ENCODE peak calls at places on chromosomes 13 and 19, in ten cellular contexts. One of them, this sample, is unnamed.

GRCh38 chr13:29081036-29081435 is 260.9 kb downstream of the MTUS2 start:
- DNase-seq in A549: no peak
- DNase-seq in dorsolateral prefrontal cortex: no peak
- DNase-seq in DND-41: peak
- DNase-seq in neural crest cell: no peak
- DNase-seq in activated CD8-positive, alpha-beta T cell treated with anti-CD3 and anti-CD28 coated beads for 36 hours: no peak
- DNase-seq in fibroblast of pulmonary artery: no peak
- DNase-seq in IMR-90: no peak
- DNase-seq in CD8-positive, alpha-beta T cell: no peak
- DNase-seq in CD4-positive, alpha-beta T cell: peak
- DNase-seq in this sample: no peak

GRCh38 chr19:35932291-35932936 is 3.8 kb upstream of the LRFN3 start:
- DNase-seq in A549: no peak
- DNase-seq in dorsolateral prefrontal cortex: no peak
- DNase-seq in DND-41: no peak
- DNase-seq in neural crest cell: no peak
- DNase-seq in activated CD8-positive, alpha-beta T cell treated with anti-CD3 and anti-CD28 coated beads for 36 hours: no peak
- DNase-seq in fibroblast of pulmonary artery: no peak
- DNase-seq in IMR-90: no peak
- DNase-seq in CD8-positive, alpha-beta T cell: no peak
- DNase-seq in CD4-positive, alpha-beta T cell: no peak
- DNase-seq in this sample: no peak

GRCh38 chr13:71864094-71864980 is 2.7 kb downstream of the DACH1 start:
- DNase-seq in A549: no peak
- DNase-seq in dorsolateral prefrontal cortex: peak
- DNase-seq in DND-41: no peak
- DNase-seq in neural crest cell: peak
- DNase-seq in activated CD8-positive, alpha-beta T cell treated with anti-CD3 and anti-CD28 coated beads for 36 hours: peak
- DNase-seq in fibroblast of pulmonary artery: no peak
- DNase-seq in IMR-90: no peak
- DNase-seq in CD8-positive, alpha-beta T cell: no peak
- DNase-seq in CD4-positive, alpha-beta T cell: no peak
- DNase-seq in this sample: no peak

GRCh38 chr13:72462726-72463125 is 264.7 kb downstream of the MZT1 start:
- DNase-seq in A549: no peak
- DNase-seq in dorsolateral prefrontal cortex: no peak
- DNase-seq in DND-41: no peak
- DNase-seq in neural crest cell: no peak
- DNase-seq in activated CD8-positive, alpha-beta T cell treated with anti-CD3 and anti-CD28 coated beads for 36 hours: no peak
- DNase-seq in fibroblast of pulmonary artery: no peak
- DNase-seq in IMR-90: no peak
- DNase-seq in CD8-positive, alpha-beta T cell: no peak
- DNase-seq in CD4-positive, alpha-beta T cell: no peak
- DNase-seq in this sample: no peak

GRCh38 chr13:113327766-113328391 is 30.8 kb downstream of the LAMP1 start:
- DNase-seq in A549: no peak
- DNase-seq in dorsolateral prefrontal cortex: no peak
- DNase-seq in DND-41: no peak
- DNase-seq in neural crest cell: no peak
- DNase-seq in activated CD8-positive, alpha-beta T cell treated with anti-CD3 and anti-CD28 coated beads for 36 hours: peak
- DNase-seq in fibroblast of pulmonary artery: no peak
- DNase-seq in IMR-90: no peak
- DNase-seq in CD8-positive, alpha-beta T cell: no peak
- DNase-seq in CD4-positive, alpha-beta T cell: no peak
- DNase-seq in this sample: no peak

GRCh38 chr13:44649118-44649455 is 73.0 kb upstream of the TSC22D1 start:
- DNase-seq in A549: no peak
- DNase-seq in dorsolateral prefrontal cortex: no peak
- DNase-seq in DND-41: no peak
- DNase-seq in neural crest cell: no peak
- DNase-seq in activated CD8-positive, alpha-beta T cell treated with anti-CD3 and anti-CD28 coated beads for 36 hours: peak
- DNase-seq in fibroblast of pulmonary artery: no peak
- DNase-seq in IMR-90: no peak
- DNase-seq in CD8-positive, alpha-beta T cell: no peak
- DNase-seq in CD4-positive, alpha-beta T cell: no peak
- DNase-seq in this sample: no peak

GRCh38 chr19:53877361-53877766 is 4.6 kb upstream of the PRKCG start:
- DNase-seq in A549: peak
- DNase-seq in dorsolateral prefrontal cortex: no peak
- DNase-seq in DND-41: no peak
- DNase-seq in neural crest cell: no peak
- DNase-seq in activated CD8-positive, alpha-beta T cell treated with anti-CD3 and anti-CD28 coated beads for 36 hours: peak
- DNase-seq in fibroblast of pulmonary artery: peak
- DNase-seq in IMR-90: no peak
- DNase-seq in CD8-positive, alpha-beta T cell: peak
- DNase-seq in CD4-positive, alpha-beta T cell: peak
- DNase-seq in this sample: no peak

GRCh38 chr13:24443366-24443765 is 69.2 kb downstream of the PARP4 start:
- DNase-seq in A549: no peak
- DNase-seq in dorsolateral prefrontal cortex: no peak
- DNase-seq in DND-41: no peak
- DNase-seq in neural crest cell: no peak
- DNase-seq in activated CD8-positive, alpha-beta T cell treated with anti-CD3 and anti-CD28 coated beads for 36 hours: no peak
- DNase-seq in fibroblast of pulmonary artery: no peak
- DNase-seq in IMR-90: no peak
- DNase-seq in CD8-positive, alpha-beta T cell: no peak
- DNase-seq in CD4-positive, alpha-beta T cell: no peak
- DNase-seq in this sample: no peak

GRCh38 chr19:11481777-11482383 is 1.0 kb upstream of the ELAVL3 start:
- DNase-seq in A549: peak
- DNase-seq in dorsolateral prefrontal cortex: peak
- DNase-seq in DND-41: no peak
- DNase-seq in neural crest cell: peak
- DNase-seq in activated CD8-positive, alpha-beta T cell treated with anti-CD3 and anti-CD28 coated beads for 36 hours: peak
- DNase-seq in fibroblast of pulmonary artery: peak
- DNase-seq in IMR-90: peak
- DNase-seq in CD8-positive, alpha-beta T cell: peak
- DNase-seq in CD4-positive, alpha-beta T cell: peak
- DNase-seq in this sample: no peak

GRCh38 chr19:55216461-55217198 is 7.3 kb upstream of the PTPRH start:
- DNase-seq in A549: peak
- DNase-seq in dorsolateral prefrontal cortex: peak
- DNase-seq in DND-41: peak
- DNase-seq in neural crest cell: peak
- DNase-seq in activated CD8-positive, alpha-beta T cell treated with anti-CD3 and anti-CD28 coated beads for 36 hours: peak
- DNase-seq in fibroblast of pulmonary artery: peak
- DNase-seq in IMR-90: peak
- DNase-seq in CD8-positive, alpha-beta T cell: peak
- DNase-seq in CD4-positive, alpha-beta T cell: peak
- DNase-seq in this sample: peak

GRCh38 chr13:67328895-67329294 is 98.8 kb upstream of the PCDH9 start:
- DNase-seq in A549: no peak
- DNase-seq in dorsolateral prefrontal cortex: no peak
- DNase-seq in DND-41: no peak
- DNase-seq in neural crest cell: no peak
- DNase-seq in activated CD8-positive, alpha-beta T cell treated with anti-CD3 and anti-CD28 coated beads for 36 hours: no peak
- DNase-seq in fibroblast of pulmonary artery: no peak
- DNase-seq in IMR-90: no peak
- DNase-seq in CD8-positive, alpha-beta T cell: no peak
- DNase-seq in CD4-positive, alpha-beta T cell: no peak
- DNase-seq in this sample: no peak

GRCh38 chr13:51873419-51873818 is 11.7 kb downstream of the CCDC70 start:
- DNase-seq in A549: no peak
- DNase-seq in dorsolateral prefrontal cortex: no peak
- DNase-seq in DND-41: no peak
- DNase-seq in neural crest cell: no peak
- DNase-seq in activated CD8-positive, alpha-beta T cell treated with anti-CD3 and anti-CD28 coated beads for 36 hours: no peak
- DNase-seq in fibroblast of pulmonary artery: no peak
- DNase-seq in IMR-90: no peak
- DNase-seq in CD8-positive, alpha-beta T cell: no peak
- DNase-seq in CD4-positive, alpha-beta T cell: no peak
- DNase-seq in this sample: no peak

GRCh38 chr19:18479964-18480723 is 41.7 kb downstream of the ELL start:
- DNase-seq in A549: no peak
- DNase-seq in dorsolateral prefrontal cortex: no peak
- DNase-seq in DND-41: no peak
- DNase-seq in neural crest cell: no peak
- DNase-seq in activated CD8-positive, alpha-beta T cell treated with anti-CD3 and anti-CD28 coated beads for 36 hours: no peak
- DNase-seq in fibroblast of pulmonary artery: peak
- DNase-seq in IMR-90: peak
- DNase-seq in CD8-positive, alpha-beta T cell: no peak
- DNase-seq in CD4-positive, alpha-beta T cell: no peak
- DNase-seq in this sample: peak

GRCh38 chr13:113047587-113047986 is 58.0 kb upstream of the F7 start:
- DNase-seq in A549: no peak
- DNase-seq in dorsolateral prefrontal cortex: peak
- DNase-seq in DND-41: no peak
- DNase-seq in neural crest cell: no peak
- DNase-seq in activated CD8-positive, alpha-beta T cell treated with anti-CD3 and anti-CD28 coated beads for 36 hours: no peak
- DNase-seq in fibroblast of pulmonary artery: no peak
- DNase-seq in IMR-90: no peak
- DNase-seq in CD8-positive, alpha-beta T cell: no peak
- DNase-seq in CD4-positive, alpha-beta T cell: no peak
- DNase-seq in this sample: no peak

GRCh38 chr19:870963-871401 is 11.5 kb downstream of the CFD start:
- DNase-seq in A549: peak
- DNase-seq in dorsolateral prefrontal cortex: peak
- DNase-seq in DND-41: no peak
- DNase-seq in neural crest cell: no peak
- DNase-seq in activated CD8-positive, alpha-beta T cell treated with anti-CD3 and anti-CD28 coated beads for 36 hours: no peak
- DNase-seq in fibroblast of pulmonary artery: no peak
- DNase-seq in IMR-90: peak
- DNase-seq in CD8-positive, alpha-beta T cell: no peak
- DNase-seq in CD4-positive, alpha-beta T cell: no peak
- DNase-seq in this sample: no peak

GRCh38 chr19:36605839-36606478 is 846 bp downstream of the ZNF382 start:
- DNase-seq in A549: no peak
- DNase-seq in dorsolateral prefrontal cortex: no peak
- DNase-seq in DND-41: no peak
- DNase-seq in neural crest cell: no peak
- DNase-seq in activated CD8-positive, alpha-beta T cell treated with anti-CD3 and anti-CD28 coated beads for 36 hours: no peak
- DNase-seq in fibroblast of pulmonary artery: peak
- DNase-seq in IMR-90: no peak
- DNase-seq in CD8-positive, alpha-beta T cell: no peak
- DNase-seq in CD4-positive, alpha-beta T cell: no peak
- DNase-seq in this sample: no peak

DNA sequence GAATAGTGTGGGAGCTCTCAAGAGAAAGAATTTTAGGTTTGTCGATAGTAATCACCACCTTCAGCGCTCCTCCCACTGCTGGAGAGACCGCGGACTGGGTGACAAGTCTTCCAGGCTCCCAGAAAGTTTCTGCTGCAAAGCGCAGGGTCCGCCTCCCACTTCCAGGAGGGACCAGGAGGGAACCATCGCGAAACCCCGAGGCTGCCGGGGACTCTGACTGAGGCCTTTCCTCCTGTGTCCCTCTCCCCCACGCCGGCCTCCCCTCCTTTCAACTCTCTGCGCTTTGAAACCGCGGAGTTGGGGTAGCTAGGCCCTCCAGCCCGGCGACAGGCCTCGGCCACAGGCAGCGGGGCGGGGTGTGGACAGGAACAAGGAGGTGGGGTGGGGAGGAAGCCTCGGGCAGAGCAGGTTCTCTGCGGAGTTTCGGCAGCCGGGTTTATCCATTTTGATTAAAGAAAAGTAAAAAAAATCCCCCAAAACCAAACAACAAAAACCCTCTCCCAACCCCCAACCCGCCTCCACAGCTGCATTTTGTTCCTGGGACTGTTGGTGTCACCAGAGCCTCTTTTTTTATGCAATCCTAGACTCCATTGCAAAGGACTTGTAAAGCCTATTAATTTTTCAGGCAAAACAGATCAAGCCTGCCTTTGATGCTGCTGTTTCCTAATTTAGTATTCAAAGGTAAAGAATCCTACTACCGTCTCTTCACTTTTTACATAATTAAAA is 157.2 kb downstream of the TM9SF2 start:
- DNase-seq in A549: peak
- DNase-seq in dorsolateral prefrontal cortex: peak
- DNase-seq in DND-41: peak
- DNase-seq in neural crest cell: peak
- DNase-seq in activated CD8-positive, alpha-beta T cell treated with anti-CD3 and anti-CD28 coated beads for 36 hours: peak
- DNase-seq in fibroblast of pulmonary artery: peak
- DNase-seq in IMR-90: peak
- DNase-seq in CD8-positive, alpha-beta T cell: peak
- DNase-seq in CD4-positive, alpha-beta T cell: peak
- DNase-seq in this sample: no peak
- TF ChIP-seq CTCF in A549: peak
- TF ChIP-seq CTCF in dorsolateral prefrontal cortex: peak
- TF ChIP-seq CTCF in DND-41: peak
- TF ChIP-seq CTCF in neural crest cell: peak
- TF ChIP-seq CTCF in activated CD8-positive, alpha-beta T cell treated with anti-CD3 and anti-CD28 coated beads for 36 hours: no peak
- TF ChIP-seq CTCF in fibroblast of pulmonary artery: peak
- TF ChIP-seq CTCF in IMR-90: peak
- TF ChIP-seq CTCF in CD8-positive, alpha-beta T cell: no peak
- TF ChIP-seq CTCF in CD4-positive, alpha-beta T cell: peak
- TF ChIP-seq CTCF in this sample: peak

GRCh38 chr13:20033486-20033885 is 75.0 kb downstream of the ZMYM2 start:
- DNase-seq in A549: no peak
- DNase-seq in dorsolateral prefrontal cortex: no peak
- DNase-seq in DND-41: no peak
- DNase-seq in neural crest cell: no peak
- DNase-seq in activated CD8-positive, alpha-beta T cell treated with anti-CD3 and anti-CD28 coated beads for 36 hours: no peak
- DNase-seq in fibroblast of pulmonary artery: no peak
- DNase-seq in IMR-90: no peak
- DNase-seq in CD8-positive, alpha-beta T cell: no peak
- DNase-seq in CD4-positive, alpha-beta T cell: no peak
- DNase-seq in this sample: no peak

GRCh38 chr13:20037908-20038307 is 79.4 kb downstream of the ZMYM2 start:
- DNase-seq in A549: no peak
- DNase-seq in dorsolateral prefrontal cortex: no peak
- DNase-seq in DND-41: no peak
- DNase-seq in neural crest cell: no peak
- DNase-seq in activated CD8-positive, alpha-beta T cell treated with anti-CD3 and anti-CD28 coated beads for 36 hours: no peak
- DNase-seq in fibroblast of pulmonary artery: no peak
- DNase-seq in IMR-90: no peak
- DNase-seq in CD8-positive, alpha-beta T cell: no peak
- DNase-seq in CD4-positive, alpha-beta T cell: no peak
- DNase-seq in this sample: no peak

GRCh38 chr13:20035130-20035529 is 76.6 kb downstream of the ZMYM2 start:
- DNase-seq in A549: peak
- DNase-seq in dorsolateral prefrontal cortex: no peak
- DNase-seq in DND-41: no peak
- DNase-seq in neural crest cell: no peak
- DNase-seq in activated CD8-positive, alpha-beta T cell treated with anti-CD3 and anti-CD28 coated beads for 36 hours: no peak
- DNase-seq in fibroblast of pulmonary artery: peak
- DNase-seq in IMR-90: no peak
- DNase-seq in CD8-positive, alpha-beta T cell: no peak
- DNase-seq in CD4-positive, alpha-beta T cell: no peak
- DNase-seq in this sample: peak
- TF ChIP-seq CTCF in A549: peak
- TF ChIP-seq CTCF in dorsolateral prefrontal cortex: peak
- TF ChIP-seq CTCF in DND-41: no peak
- TF ChIP-seq CTCF in neural crest cell: peak
- TF ChIP-seq CTCF in activated CD8-positive, alpha-beta T cell treated with anti-CD3 and anti-CD28 coated beads for 36 hours: no peak
- TF ChIP-seq CTCF in fibroblast of pulmonary artery: no peak
- TF ChIP-seq CTCF in IMR-90: no peak
- TF ChIP-seq CTCF in CD8-positive, alpha-beta T cell: no peak
- TF ChIP-seq CTCF in CD4-positive, alpha-beta T cell: no peak
- TF ChIP-seq CTCF in this sample: no peak

GRCh38 chr19:6753178-6754031 is 13.8 kb downstream of the SH2D3A start:
- DNase-seq in A549: peak
- DNase-seq in dorsolateral prefrontal cortex: no peak
- DNase-seq in DND-41: peak
- DNase-seq in neural crest cell: peak
- DNase-seq in activated CD8-positive, alpha-beta T cell treated with anti-CD3 and anti-CD28 coated beads for 36 hours: peak
- DNase-seq in fibroblast of pulmonary artery: peak
- DNase-seq in IMR-90: peak
- DNase-seq in CD8-positive, alpha-beta T cell: peak
- DNase-seq in CD4-positive, alpha-beta T cell: peak
- DNase-seq in this sample: peak
- TF ChIP-seq CTCF in A549: no peak
- TF ChIP-seq CTCF in dorsolateral prefrontal cortex: peak
- TF ChIP-seq CTCF in DND-41: peak
- TF ChIP-seq CTCF in neural crest cell: peak
- TF ChIP-seq CTCF in activated CD8-positive, alpha-beta T cell treated with anti-CD3 and anti-CD28 coated beads for 36 hours: no peak
- TF ChIP-seq CTCF in fibroblast of pulmonary artery: peak
- TF ChIP-seq CTCF in IMR-90: no peak
- TF ChIP-seq CTCF in CD8-positive, alpha-beta T cell: peak
- TF ChIP-seq CTCF in CD4-positive, alpha-beta T cell: peak
- TF ChIP-seq CTCF in this sample: no peak

GRCh38 chr19:45528744-45529453 is 21.6 kb downstream of the VASP start:
- DNase-seq in A549: peak
- DNase-seq in dorsolateral prefrontal cortex: peak
- DNase-seq in DND-41: no peak
- DNase-seq in neural crest cell: no peak
- DNase-seq in activated CD8-positive, alpha-beta T cell treated with anti-CD3 and anti-CD28 coated beads for 36 hours: peak
- DNase-seq in fibroblast of pulmonary artery: no peak
- DNase-seq in IMR-90: no peak
- DNase-seq in CD8-positive, alpha-beta T cell: peak
- DNase-seq in CD4-positive, alpha-beta T cell: no peak
- DNase-seq in this sample: peak
- TF ChIP-seq CTCF in A549: no peak
- TF ChIP-seq CTCF in dorsolateral prefrontal cortex: peak
- TF ChIP-seq CTCF in DND-41: no peak
- TF ChIP-seq CTCF in neural crest cell: no peak
- TF ChIP-seq CTCF in activated CD8-positive, alpha-beta T cell treated with anti-CD3 and anti-CD28 coated beads for 36 hours: no peak
- TF ChIP-seq CTCF in fibroblast of pulmonary artery: no peak
- TF ChIP-seq CTCF in IMR-90: no peak
- TF ChIP-seq CTCF in CD8-positive, alpha-beta T cell: no peak
- TF ChIP-seq CTCF in CD4-positive, alpha-beta T cell: no peak
- TF ChIP-seq CTCF in this sample: no peak